ENCODE peak calls at places on chromosomes 1 and 21, in seven cellular contexts. W is pancreas, U is dorsolateral prefrontal cortex, J is neural progenitor cell, S is tibial nerve, H is tibial artery, O is cardiac muscle cell. D is an unnamed sample.

GRCh38 chr1:12197483-12197880 is 30.7 kb downstream of the TNFRSF1B start:
- DNase-seq in W (no peak), O (no peak), J (no peak), H (no peak), U (no peak), S (no peak), D (no peak)

GRCh38 chr1:203093754-203094410 is 8.1 kb upstream of the MYOG start:
- DNase-seq in S (no peak), U (no peak), J (no peak), O (no peak), W (no peak), H (no peak), D (no peak)

GRCh38 chr1:217354900-217355299 is 276.0 kb downstream of the GPATCH2 start:
- DNase-seq in S (no peak), J (no peak), H (no peak), W (no peak), U (no peak), O (no peak), D (no peak)

GRCh38 chr1:53495608-53496345 is 36.6 kb downstream of the DMRTB1 start:
- DNase-seq in U (no peak), H (no peak), S (no peak), W (no peak), J (no peak), O (peak), D (no peak)

GRCh38 chr1:116852910-116853309 is 56.8 kb upstream of the PTGFRN start:
- DNase-seq in W (no peak), J (peak), O (no peak), S (no peak), U (no peak), H (no peak), D (no peak)

GRCh38 chr1:10799726-10800125 is 3.3 kb upstream of the CASZ1 start:
- DNase-seq in W (no peak), O (no peak), U (no peak), H (no peak), J (peak), S (no peak), D (no peak)

GRCh38 chr1:17097787-17098186 is 21.5 kb downstream of the PADI2 start:
- DNase-seq in U (no peak), S (no peak), O (no peak), J (no peak), H (no peak), W (no peak), D (no peak)

GRCh38 chr1:13759072-13759471 is 59.1 kb downstream of the PRDM2 start:
- DNase-seq in U (no peak), S (no peak), H (no peak), O (no peak), W (peak), J (no peak), D (no peak)

GRCh38 chr1:61184714-61185106 is 102.3 kb downstream of the NFIA start:
- DNase-seq in H (no peak), U (no peak), O (no peak), S (no peak), W (no peak), J (no peak), D (no peak)

GRCh38 chr1:221782461-221782860 is 40.6 kb upstream of the DUSP10 start:
- DNase-seq in O (no peak), U (no peak), J (peak), S (no peak), W (no peak), H (no peak), D (no peak)

GRCh38 chr1:67735806-67736627 is 51.0 kb downstream of the GADD45A start:
- DNase-seq in U (peak), H (peak), O (peak), J (peak), S (peak), W (peak), D (peak)

GRCh38 chr1:247639381-247639981 is 34.1 kb downstream of the OR2G3 start:
- DNase-seq in H (peak), S (peak), J (peak), W (peak), O (peak), U (no peak), D (no peak)

GRCh38 chr1:215082532-215083407 is at the start of gene KCNK2:
- DNase-seq in S (peak), H (peak), J (peak), U (no peak), O (peak), W (no peak), D (no peak)

GRCh38 chr1:9842781-9843575 is 19.2 kb upstream of the CLSTN1 start:
- DNase-seq in S (no peak), U (no peak), J (no peak), O (peak), H (no peak), W (peak), D (no peak)

GRCh38 chr1:176193023-176193422 is 14.1 kb downstream of the COP1 start:
- DNase-seq in J (no peak), O (no peak), W (no peak), U (no peak), H (no peak), S (no peak), D (no peak)

GRCh38 chr1:3663999-3664699 is 11.8 kb downstream of the TP73 start:
- DNase-seq in W (no peak), O (no peak), U (peak), S (no peak), H (peak), J (no peak), D (no peak)

GRCh38 chr21:46478910-46479309 is 20.2 kb downstream of the DIP2A start:
- DNase-seq in H (no peak), O (no peak), U (no peak), J (no peak), W (no peak), S (no peak), D (no peak)

GRCh38 chr1:213439703-213440102 is 388.7 kb downstream of the RPS6KC1 start:
- DNase-seq in W (no peak), S (no peak), J (no peak), U (no peak), H (no peak), O (no peak), D (no peak)

GRCh38 chr1:73333847-73334503 is 864.0 kb downstream of the LRRIQ3 start:
- DNase-seq in W (no peak), J (no peak), U (no peak), H (no peak), S (no peak), O (no peak), D (no peak)

GRCh38 chr1:182389619-182390047 is 2.0 kb downstream of the GLUL start:
- DNase-seq in W (peak), O (no peak), J (peak), U (no peak), H (peak), S (no peak), D (no peak)

GRCh38 chr1:150537732-150538684 is 11.2 kb upstream of the ADAMTSL4 start:
- DNase-seq in H (peak), S (no peak), J (peak), O (peak), W (no peak), U (no peak), D (no peak)

GRCh38 chr1:15282810-15283474 is 35.9 kb downstream of the FHAD1 start:
- DNase-seq in U (no peak), H (no peak), O (no peak), S (no peak), W (peak), J (no peak), D (no peak)

GRCh38 chr1:225461533-225462428 is 33.9 kb upstream of the LBR start:
- DNase-seq in O (no peak), U (peak), H (peak), S (no peak), W (no peak), J (no peak), D (no peak)

GRCh38 chr1:198495635-198496034 is 44.8 kb downstream of the ATP6V1G3 start:
- DNase-seq in S (no peak), J (peak), W (no peak), H (no peak), U (no peak), O (no peak), D (no peak)

GRCh38 chr1:205354259-205354904 is 2.3 kb downstream of the KLHDC8A start:
- DNase-seq in J (peak), U (no peak), W (peak), H (no peak), O (peak), S (peak), D (no peak)

GRCh38 chr1:240109130-240109529 is 17.4 kb downstream of the FMN2 start:
- DNase-seq in W (no peak), J (no peak), H (no peak), O (no peak), U (no peak), S (no peak), D (no peak)

GRCh38 chr1:182507685-182508084 is 57.7 kb downstream of the RGSL1 start:
- DNase-seq in U (no peak), O (no peak), J (no peak), S (no peak), H (no peak), W (no peak), D (no peak)

GRCh38 chr1:64675718-64676345 is 69.0 kb upstream of the RAVER2 start:
- DNase-seq in H (no peak), W (no peak), U (no peak), S (no peak), J (peak), O (peak), D (no peak)

GRCh38 chr1:46130144-46130543 is 2.3 kb downstream of the PIK3R3 start:
- DNase-seq in O (no peak), H (no peak), J (no peak), S (no peak), W (no peak), U (no peak), D (no peak)

GRCh38 chr1:234927968-234928635 is 200.5 kb downstream of the TOMM20 start:
- DNase-seq in J (no peak), O (no peak), S (no peak), U (no peak), H (peak), W (no peak), D (peak)

DNA sequence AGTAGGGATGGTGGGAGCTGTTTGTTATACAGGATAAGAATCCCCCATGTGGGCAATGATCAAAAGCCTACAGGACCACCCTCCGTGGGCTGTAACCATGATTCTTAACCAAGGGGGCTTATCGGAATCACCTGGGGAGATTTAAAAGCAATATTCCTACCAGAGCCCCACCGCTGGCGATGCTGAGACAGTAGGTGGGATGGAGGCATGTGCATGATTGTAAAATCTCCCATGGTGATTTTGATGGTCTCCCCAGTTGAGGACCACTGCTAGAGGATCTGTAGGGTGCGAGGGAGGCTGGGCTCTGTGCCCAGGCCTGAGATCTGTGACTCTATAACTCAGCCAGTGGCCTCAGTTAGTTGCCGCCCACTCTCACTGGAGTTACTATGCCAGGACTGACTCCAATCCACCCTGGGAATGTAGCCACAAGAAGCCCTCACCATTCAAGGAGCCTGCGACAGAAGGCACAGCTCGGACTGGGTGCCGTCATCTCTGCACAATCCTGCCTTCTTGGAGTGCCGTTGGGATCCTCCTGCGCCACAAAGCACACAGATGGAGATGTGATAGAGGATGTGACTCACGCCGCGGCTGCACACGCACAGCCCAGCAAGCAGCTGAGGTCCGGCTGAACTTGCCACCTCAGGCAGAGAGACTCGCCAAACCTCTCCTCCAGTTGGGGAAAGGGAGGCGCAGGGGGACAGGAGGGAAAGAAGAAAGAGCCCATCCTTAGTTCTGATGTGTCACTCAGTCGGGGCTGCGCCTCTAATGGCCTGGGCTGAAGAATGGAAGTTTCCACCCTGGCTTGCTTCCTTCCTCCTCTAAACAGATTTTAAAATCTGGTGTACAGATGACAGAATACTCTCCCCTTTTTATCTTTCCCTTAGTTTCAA is 26.5 kb downstream of the AKNAD1 start:
- DNase-seq in J (no peak), H (peak), S (peak), W (peak), U (peak), O (peak), D (peak)
- H3K4me3 ChIP-seq in J (no peak), H (peak), S (peak), W (no peak), U (peak), O (no peak), D (peak)

GRCh38 chr1:230044729-230045128 is 22.3 kb upstream of the GALNT2 start:
- DNase-seq in U (no peak), O (no peak), S (no peak), W (no peak), J (no peak), H (no peak), D (no peak)
- TF ChIP-seq CTCF in U (no peak), O (no peak), S (no peak), W (no peak), J (no peak), H (no peak), D (no peak)

GRCh38 chr1:91283421-91283726 is 121.3 kb downstream of the HFM1 start:
- DNase-seq in H (no peak), W (no peak), O (no peak), U (no peak), S (no peak), J (no peak), D (no peak)
- H3K27ac ChIP-seq in H (no peak), W (no peak), O (no peak), U (no peak), S (no peak), J (no peak), D (no peak)

DNA sequence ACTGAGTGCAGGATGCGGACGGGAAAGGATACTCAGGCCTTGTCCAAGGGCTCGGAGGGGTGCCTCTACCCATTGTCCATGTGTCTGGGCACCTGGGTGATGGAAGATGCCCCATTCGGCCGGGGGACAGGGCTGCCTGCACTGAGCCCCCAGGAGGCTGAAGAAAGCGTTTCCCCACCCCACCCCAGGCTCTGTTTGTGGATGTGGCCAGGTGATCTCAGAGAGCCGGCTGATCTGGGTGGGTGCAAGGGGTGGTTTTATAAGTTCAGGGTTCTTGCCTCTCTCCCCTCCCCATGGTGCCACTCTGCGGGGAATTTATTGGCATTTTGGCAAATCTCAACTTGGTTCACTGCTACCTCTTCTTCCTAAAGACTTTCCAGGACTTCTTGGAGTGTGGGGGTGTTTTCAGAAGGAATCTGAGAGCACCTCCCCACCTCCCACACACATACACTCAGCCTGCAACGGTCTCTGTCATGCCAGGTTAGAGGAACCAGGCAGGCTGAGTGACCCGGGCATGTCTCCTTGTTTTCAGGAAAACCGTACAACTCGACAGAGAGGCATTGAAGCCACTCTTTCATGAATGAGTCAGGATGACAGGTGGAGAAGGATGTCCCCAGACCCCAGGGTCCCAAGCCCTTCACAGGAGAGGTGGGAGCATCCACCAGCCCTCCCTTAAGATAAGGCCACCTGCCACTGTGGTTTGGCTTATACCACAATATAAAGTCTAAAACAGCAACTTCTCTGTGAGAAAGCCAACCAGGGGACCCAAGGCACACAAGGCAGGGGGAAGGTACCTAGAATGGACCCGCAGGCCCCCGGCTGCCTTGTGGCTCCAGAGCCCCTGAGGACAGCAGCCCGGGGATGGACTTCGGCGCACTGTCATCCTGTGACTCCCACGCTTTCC is 174.9 kb downstream of the ETS2 start:
- DNase-seq in J (no peak), S (no peak), U (no peak), H (no peak), W (no peak), O (no peak), D (no peak)
- H3K4me3 ChIP-seq in J (no peak), S (no peak), U (no peak), H (no peak), W (no peak), O (no peak), D (no peak)

GRCh38 chr1:189424746-189425331 is 1052.8 kb downstream of the BRINP3 start:
- DNase-seq in J (peak), S (no peak), H (no peak), O (peak), U (no peak), W (no peak), D (no peak)

GRCh38 chr1:189432761-189433160 is 1044.9 kb downstream of the BRINP3 start:
- DNase-seq in H (no peak), J (no peak), O (no peak), W (no peak), S (no peak), U (no peak), D (no peak)

GRCh38 chr1:189431437-189431836 is 1046.2 kb downstream of the BRINP3 start:
- DNase-seq in J (no peak), S (no peak), O (peak), H (no peak), W (no peak), U (no peak), D (no peak)

GRCh38 chr1:189434461-189434860 is 1043.2 kb downstream of the BRINP3 start:
- DNase-seq in U (no peak), O (no peak), S (no peak), J (no peak), W (no peak), H (no peak), D (no peak)

DNA sequence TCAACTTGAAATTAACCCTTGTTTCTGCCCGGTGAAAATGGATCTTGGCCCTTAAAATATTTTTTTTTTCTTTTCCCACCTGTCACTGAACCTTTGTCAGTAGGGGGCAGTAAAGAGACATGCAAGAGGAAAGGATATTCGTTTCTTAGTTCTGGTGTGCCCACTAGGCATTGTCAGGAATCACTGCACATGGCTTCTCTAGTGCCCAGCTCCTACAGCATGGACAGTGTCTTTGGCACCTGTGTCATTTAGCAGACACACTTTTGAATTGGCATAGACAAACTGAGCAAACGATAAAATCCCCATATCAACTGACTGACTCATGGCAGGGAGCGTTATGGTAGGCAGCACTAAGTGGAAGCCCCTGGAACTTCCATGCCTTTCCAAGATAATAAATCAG is 1048.1 kb downstream of the BRINP3 start:
- DNase-seq in W (peak), U (no peak), O (peak), H (no peak), J (peak), S (no peak), D (no peak)
- TF ChIP-seq CTCF in W (peak), U (peak), O (peak), H (no peak), J (peak), S (no peak), D (no peak)

GRCh38 chr1:171139890-171140289 is 45.2 kb upstream of the FMO2 start:
- DNase-seq in W (no peak), O (no peak), U (no peak), H (no peak), J (no peak), S (no peak), D (no peak)
- H3K27ac ChIP-seq in W (no peak), O (no peak), U (no peak), H (peak), J (no peak), S (no peak), D (peak)

DNA sequence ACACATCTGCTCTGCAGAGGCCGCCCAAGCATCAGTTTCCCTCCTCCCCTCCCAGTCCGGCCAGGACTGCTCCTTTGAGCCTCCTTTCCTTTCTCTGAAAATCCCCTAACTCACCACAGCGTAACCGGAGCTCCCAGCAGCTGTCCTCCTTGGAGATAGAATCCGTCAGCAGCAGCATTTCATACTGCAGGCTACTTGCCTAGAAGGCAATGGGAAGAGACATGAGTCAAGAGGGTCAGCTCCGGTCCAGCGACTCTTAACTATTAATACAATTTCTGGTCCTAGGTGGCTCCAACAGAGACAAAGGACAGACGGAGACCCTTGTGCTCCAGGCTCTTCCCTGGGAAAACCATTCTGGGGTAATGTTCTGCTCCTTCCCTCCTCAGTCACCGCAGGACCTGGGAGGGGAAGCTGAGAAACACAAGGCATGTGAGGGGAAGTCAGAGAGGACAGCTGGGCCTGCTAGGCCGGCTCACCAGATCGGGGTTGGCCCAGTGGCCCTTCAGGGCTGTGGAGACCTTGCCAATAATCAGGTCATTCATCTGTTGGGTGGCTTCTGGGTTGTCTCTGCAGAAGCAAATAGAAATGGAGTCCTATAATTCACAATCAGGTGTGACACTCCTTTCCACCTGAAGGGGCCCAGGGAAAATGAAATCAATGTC is 99.7 kb downstream of the UBR4 start:
- DNase-seq in H (no peak), W (no peak), S (no peak), J (no peak), U (no peak), O (no peak), D (no peak)
- H3K4me3 ChIP-seq in H (no peak), W (no peak), S (no peak), J (no peak), U (no peak), O (no peak), D (no peak)

GRCh38 chr1:192545781-192546521 is 29.6 kb upstream of the RGS1 start:
- DNase-seq in S (no peak), W (no peak), J (no peak), H (no peak), O (peak), U (no peak), D (no peak)
- TF ChIP-seq CTCF in S (peak), W (peak), J (no peak), H (peak), O (peak), U (no peak), D (no peak)

D was measured in coronary artery.